ENCODE peak calls at places on chromosomes 6 and 20, in seven cellular contexts. F, I, D, A, H, N and E are unnamed samples.

GRCh38 chr20:21235346-21235712 is 67.8 kb upstream of the XRN2 start:
- DNase-seq in F (no peak), I (no peak), D (no peak), A (no peak), H (no peak), N (no peak), E (no peak)

GRCh38 chr6:94349227-94349626 is 929.9 kb upstream of the EPHA7 start:
- DNase-seq in F (no peak), I (no peak), D (no peak), A (no peak), H (no peak), N (no peak), E (peak; percentile 65)

GRCh38 chr6:45148711-45149341 is 179.3 kb upstream of the RUNX2 start:
- DNase-seq in F (no peak), I (no peak), D (no peak), A (no peak), H (no peak), N (peak; percentile 71), E (no peak)

GRCh38 chr20:2624190-2624589 is 28.2 kb upstream of the NOP56 start:
- DNase-seq in F (no peak), I (no peak), D (no peak), A (no peak), H (no peak), N (no peak), E (no peak)

GRCh38 chr6:52263709-52264320 is 19.5 kb upstream of the IL17F start:
- DNase-seq in F (peak; percentile 22), I (peak; percentile 53), D (peak; percentile 74), A (peak; percentile 66), H (peak; percentile 68), N (peak; percentile 64), E (peak; percentile 4)

GRCh38 chr6:117536317-117536716 is 53.8 kb downstream of the DCBLD1 start:
- DNase-seq in F (no peak), I (no peak), D (no peak), A (no peak), H (no peak), N (no peak), E (no peak)

GRCh38 chr6:130161627-130162404 is 60.9 kb downstream of the SAMD3 start:
- DNase-seq in F (no peak), I (no peak), D (no peak), A (no peak), H (no peak), N (no peak), E (no peak)

GRCh38 chr20:3805594-3806264 is 9.6 kb downstream of the CDC25B start:
- DNase-seq in F (no peak), I (no peak), D (no peak), A (no peak), H (no peak), N (peak; percentile 76), E (no peak)

GRCh38 chr20:64136004-64136710 is 28.1 kb upstream of the MYT1 start:
- DNase-seq in F (no peak), I (no peak), D (peak; percentile 3), A (no peak), H (no peak), N (no peak), E (no peak)

GRCh38 chr6:89411269-89412070 is 603 bp downstream of the RRAGD start:
- DNase-seq in F (peak; percentile 26), I (no peak), D (peak; percentile 77), A (peak; percentile 61), H (peak; percentile 8), N (no peak), E (no peak)

GRCh38 chr20:49248301-49248700 is 29.1 kb downstream of the DDX27 start:
- DNase-seq in F (no peak), I (no peak), D (no peak), A (no peak), H (no peak), N (no peak), E (no peak)

GRCh38 chr6:154872605-154873004 is 122.5 kb upstream of the TIAM2 start:
- DNase-seq in F (peak; percentile 52), I (no peak), D (no peak), A (no peak), H (no peak), N (no peak), E (no peak)

GRCh38 chr6:130324657-130325056 is 41.2 kb upstream of the TMEM200A start:
- DNase-seq in F (no peak), I (no peak), D (no peak), A (no peak), H (no peak), N (peak; percentile 29), E (no peak)

GRCh38 chr20:44186674-44187053 is 324 bp downstream of the JPH2 start:
- DNase-seq in F (no peak), I (no peak), D (no peak), A (no peak), H (no peak), N (no peak), E (no peak)